ENCODE peak calls at places on chromosomes 6 and 20, in six cellular contexts. One of them, this sample, is unnamed.
A peak's percentile ranks its signal among the peaks of the same experiment; 100 is the strongest.

GRCh38 chr20:19880256-19881079 is 122.4 kb downstream of the RIN2 start:
- ATAC-seq in GM12878: no peak
- ATAC-seq in upper lobe of left lung: no peak
- ATAC-seq in A549: peak; percentile 83
- ATAC-seq in HepG2: peak; percentile 68
- ATAC-seq in K562: no peak
- ATAC-seq in this sample: no peak

GRCh38 chr20:62899633-62900051 is 26.7 kb downstream of the DIDO1 start:
- ATAC-seq in GM12878: peak; percentile 22
- ATAC-seq in A549: no peak
- ATAC-seq in K562: no peak
- ATAC-seq in upper lobe of left lung: no peak
- ATAC-seq in HepG2: peak; percentile 73
- ATAC-seq in this sample: peak; percentile 19

GRCh38 chr6:35751594-35751993 is 14.8 kb downstream of the ARMC12 start:
- ATAC-seq in GM12878: peak; percentile 49
- ATAC-seq in HepG2: no peak
- ATAC-seq in K562: peak; percentile 23
- ATAC-seq in A549: no peak
- ATAC-seq in upper lobe of left lung: no peak
- ATAC-seq in this sample: no peak

GRCh38 chr6:14276667-14277404 is 159.3 kb downstream of the CD83 start:
- ATAC-seq in upper lobe of left lung: no peak
- ATAC-seq in GM12878: peak; percentile 94
- ATAC-seq in HepG2: no peak
- ATAC-seq in K562: no peak
- ATAC-seq in A549: no peak
- ATAC-seq in this sample: peak; percentile 39

GRCh38 chr6:111052171-111052570 is 35.1 kb upstream of the SLC16A10 start:
- ATAC-seq in GM12878: no peak
- ATAC-seq in upper lobe of left lung: no peak
- ATAC-seq in K562: no peak
- ATAC-seq in A549: no peak
- ATAC-seq in HepG2: peak; percentile 41
- ATAC-seq in this sample: no peak

GRCh38 chr20:40470313-40471260 is 218.4 kb downstream of the MAFB start:
- ATAC-seq in upper lobe of left lung: no peak
- ATAC-seq in GM12878: no peak
- ATAC-seq in A549: no peak
- ATAC-seq in K562: no peak
- ATAC-seq in HepG2: no peak
- ATAC-seq in this sample: peak; percentile 55

GRCh38 chr6:150267686-150268561 is 100.9 kb upstream of the IYD start:
- ATAC-seq in GM12878: no peak
- ATAC-seq in HepG2: no peak
- ATAC-seq in upper lobe of left lung: peak; percentile 44
- ATAC-seq in A549: no peak
- ATAC-seq in K562: peak; percentile 63
- ATAC-seq in this sample: no peak

GRCh38 chr6:47195251-47195650 is 114.5 kb downstream of the TNFRSF21 start:
- ATAC-seq in GM12878: no peak
- ATAC-seq in upper lobe of left lung: no peak
- ATAC-seq in A549: no peak
- ATAC-seq in K562: no peak
- ATAC-seq in HepG2: peak; percentile 47
- ATAC-seq in this sample: no peak

GRCh38 chr20:2693996-2694471 is 1.5 kb downstream of the EBF4 start:
- ATAC-seq in GM12878: no peak
- ATAC-seq in A549: no peak
- ATAC-seq in K562: no peak
- ATAC-seq in upper lobe of left lung: no peak
- ATAC-seq in HepG2: peak; percentile 3
- ATAC-seq in this sample: no peak
- H3K4me3 ChIP-seq in GM12878: no peak overlapping the region
- H3K4me3 ChIP-seq in A549: peak overlapping the region; percentile 88
- H3K4me3 ChIP-seq in K562: no peak overlapping the region
- H3K4me3 ChIP-seq in upper lobe of left lung: no peak overlapping the region
- H3K4me3 ChIP-seq in HepG2: peak overlapping the region; percentile 72
- H3K4me3 ChIP-seq in this sample: peak overlapping the region; percentile 71

DNA sequence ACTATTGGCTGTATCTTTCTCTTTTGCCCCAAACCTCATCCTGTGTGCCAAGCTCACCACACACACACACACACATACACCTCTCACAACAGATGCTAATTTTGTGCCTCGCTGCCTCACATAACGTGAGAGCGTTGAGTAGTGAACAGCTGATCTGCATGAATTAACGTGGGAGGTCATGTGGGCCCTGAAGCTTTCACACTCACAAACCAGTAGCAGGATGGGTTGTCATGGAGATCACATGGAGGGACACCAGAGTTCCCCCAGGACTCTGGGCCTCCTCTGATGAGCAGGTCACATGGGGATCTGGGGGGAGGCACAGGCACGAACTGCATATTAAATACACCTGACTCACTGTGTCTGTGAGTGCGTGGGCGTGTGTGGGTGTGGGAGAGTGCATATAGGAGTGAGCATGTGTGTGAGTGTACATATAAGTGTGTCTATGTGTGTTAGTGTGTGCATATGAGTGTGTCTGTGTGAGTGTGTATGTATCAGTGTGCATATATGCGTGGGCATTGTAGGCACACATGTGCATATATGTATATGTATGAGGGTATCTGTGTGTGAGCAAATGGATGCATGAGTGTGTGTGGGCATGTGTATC is 62.7 kb upstream of the SULF2 start:
- ATAC-seq in K562: no peak
- ATAC-seq in upper lobe of left lung: no peak
- ATAC-seq in HepG2: no peak
- ATAC-seq in GM12878: peak; percentile 63
- ATAC-seq in A549: no peak
- ATAC-seq in this sample: no peak
- TF ChIP-seq EP300 in K562: no peak
- TF ChIP-seq EP300 in upper lobe of left lung: no peak
- TF ChIP-seq EP300 in HepG2: no peak
- TF ChIP-seq EP300 in GM12878: no peak
- TF ChIP-seq EP300 in A549: no peak
- TF ChIP-seq EP300 in this sample: no peak

GRCh38 chr20:9071976-9072726 is 3.3 kb downstream of the PLCB4 start:
- ATAC-seq in K562: no peak
- ATAC-seq in HepG2: no peak
- ATAC-seq in upper lobe of left lung: no peak
- ATAC-seq in GM12878: no peak
- ATAC-seq in A549: no peak
- ATAC-seq in this sample: no peak
- H3K4me3 ChIP-seq in K562: no peak overlapping the region
- H3K4me3 ChIP-seq in HepG2: no peak overlapping the region
- H3K4me3 ChIP-seq in upper lobe of left lung: no peak overlapping the region
- H3K4me3 ChIP-seq in GM12878: no peak overlapping the region
- H3K4me3 ChIP-seq in A549: peak overlapping the region; percentile 12
- H3K4me3 ChIP-seq in this sample: no peak overlapping the region

GRCh38 chr6:133952815-133953633 is at the start of gene TBPL1:
- ATAC-seq in GM12878: peak; percentile 88
- ATAC-seq in K562: peak; percentile 78
- ATAC-seq in HepG2: peak; percentile 97
- ATAC-seq in upper lobe of left lung: peak; percentile 98
- ATAC-seq in A549: peak; percentile 93
- ATAC-seq in this sample: peak; percentile 97
- TF ChIP-seq EP300 in GM12878: peak; percentile 62
- TF ChIP-seq EP300 in K562: peak; percentile 67
- TF ChIP-seq EP300 in HepG2: peak; percentile 61
- TF ChIP-seq EP300 in upper lobe of left lung: no peak
- TF ChIP-seq EP300 in A549: no peak
- TF ChIP-seq EP300 in this sample: no peak

GRCh38 chr20:34711813-34712430 is 7.8 kb downstream of the TP53INP2 start:
- ATAC-seq in A549: no peak
- ATAC-seq in upper lobe of left lung: no peak
- ATAC-seq in HepG2: peak; percentile 1
- ATAC-seq in GM12878: no peak
- ATAC-seq in K562: no peak
- ATAC-seq in this sample: no peak

GRCh38 chr20:34710861-34711574 is 6.9 kb downstream of the TP53INP2 start:
- ATAC-seq in GM12878: no peak
- ATAC-seq in A549: no peak
- ATAC-seq in upper lobe of left lung: no peak
- ATAC-seq in HepG2: peak; percentile 2
- ATAC-seq in K562: no peak
- ATAC-seq in this sample: no peak

GRCh38 chr20:34710568-34710839 is 6.4 kb downstream of the TP53INP2 start:
- ATAC-seq in K562: no peak
- ATAC-seq in HepG2: no peak
- ATAC-seq in GM12878: no peak
- ATAC-seq in upper lobe of left lung: no peak
- ATAC-seq in A549: no peak
- ATAC-seq in this sample: no peak

GRCh38 chr20:34713194-34713943 is 9.2 kb downstream of the TP53INP2 start:
- ATAC-seq in K562: peak; percentile 76
- ATAC-seq in A549: peak; percentile 21
- ATAC-seq in upper lobe of left lung: no peak
- ATAC-seq in GM12878: peak; percentile 2
- ATAC-seq in HepG2: peak; percentile 8
- ATAC-seq in this sample: no peak

GRCh38 chr20:34712525-34713192 is 8.5 kb downstream of the TP53INP2 start:
- ATAC-seq in HepG2: peak; percentile 49
- ATAC-seq in A549: no peak
- ATAC-seq in GM12878: no peak
- ATAC-seq in upper lobe of left lung: no peak
- ATAC-seq in K562: no peak
- ATAC-seq in this sample: no peak
- H3K4me3 ChIP-seq in HepG2: peak overlapping the region; percentile 6
- H3K4me3 ChIP-seq in A549: no peak overlapping the region
- H3K4me3 ChIP-seq in GM12878: no peak overlapping the region
- H3K4me3 ChIP-seq in upper lobe of left lung: no peak overlapping the region
- H3K4me3 ChIP-seq in K562: no peak overlapping the region
- H3K4me3 ChIP-seq in this sample: no peak overlapping the region